ENCODE peak calls at places on chromosomes 13 and 19, in eight cellular contexts. F is heart left ventricle, A is sigmoid colon, C is breast epithelium, L is A549, J is right lobe of liver, P is uterus, U is stomach. Z is an unnamed sample.

GRCh38 chr19:12137541-12137940 is 2.6 kb downstream of the ZNF20 start:
- DNase-seq in C (no peak), P (no peak), U (no peak), L (no peak), F (no peak), J (no peak), A (no peak), Z (no peak)

GRCh38 chr13:25372275-25373081 is 704 bp downstream of the ATP8A2 start:
- DNase-seq in U (no peak), P (no peak), C (no peak), L (no peak), F (no peak), A (no peak), J (no peak), Z (no peak)

GRCh38 chr13:34156841-34157365 is 339.0 kb downstream of the RFC3 start:
- DNase-seq in J (no peak), P (peak), A (peak), C (peak), F (peak), L (peak), U (peak), Z (peak)

GRCh38 chr19:57850553-57851017 is 926 bp downstream of the ZNF587 start:
- DNase-seq in P (no peak), U (peak), F (no peak), J (no peak), L (peak), A (no peak), C (no peak), Z (peak)

GRCh38 chr19:28472111-28472510 is 740.8 kb downstream of the UQCRFS1 start:
- DNase-seq in A (peak), L (no peak), C (no peak), P (no peak), J (no peak), U (no peak), F (no peak), Z (no peak)

GRCh38 chr19:58581227-58582141 is 8.3 kb upstream of the MZF1 start:
- DNase-seq in A (peak), L (peak), P (peak), U (peak), J (peak), F (peak), C (no peak), Z (peak)

GRCh38 chr13:100490692-100491091 is 97.9 kb downstream of the GGACT start:
- DNase-seq in U (no peak), C (no peak), A (no peak), L (no peak), P (no peak), F (no peak), J (no peak), Z (no peak)

GRCh38 chr13:80341771-80342271 is 895 bp upstream of the SPRY2 start:
- DNase-seq in F (peak), U (no peak), P (peak), L (no peak), C (peak), A (peak), J (peak), Z (peak)

GRCh38 chr13:67023088-67023893 is 206.8 kb downstream of the PCDH9 start:
- DNase-seq in P (no peak), U (no peak), L (peak), J (no peak), C (peak), A (no peak), F (no peak), Z (peak)

GRCh38 chr13:40982772-40983171 is 36.3 kb downstream of the ELF1 start:
- DNase-seq in U (no peak), L (no peak), P (peak), F (peak), C (no peak), J (no peak), A (no peak), Z (peak)

GRCh38 chr13:60134376-60134775 is 29.4 kb downstream of the DIAPH3 start:
- DNase-seq in U (no peak), L (no peak), F (no peak), C (no peak), J (no peak), A (no peak), P (no peak), Z (peak)

GRCh38 chr13:23618341-23618740 is 48.1 kb downstream of the TNFRSF19 start:
- DNase-seq in F (no peak), C (no peak), J (no peak), P (no peak), U (no peak), L (peak), A (no peak), Z (peak)

GRCh38 chr19:32208060-32208459 is 137.3 kb upstream of the ZNF507 start:
- DNase-seq in C (no peak), U (no peak), L (no peak), J (no peak), A (no peak), F (no peak), P (no peak), Z (no peak)

GRCh38 chr13:56299650-56300049 is 841.1 kb upstream of the PRR20A start:
- DNase-seq in P (no peak), U (no peak), L (no peak), F (no peak), J (no peak), A (no peak), C (no peak), Z (no peak)

GRCh38 chr19:35760711-35761349 is 2.9 kb downstream of the PROSER3 start:
- DNase-seq in F (no peak), A (no peak), C (no peak), J (peak), L (no peak), U (no peak), P (no peak), Z (no peak)

GRCh38 chr13:74226791-74227475 is 92.7 kb upstream of the KLF12 start:
- DNase-seq in A (no peak), L (no peak), J (no peak), F (no peak), P (no peak), U (no peak), C (no peak), Z (no peak)

GRCh38 chr13:75554981-75555380 is 5.4 kb downstream of the UCHL3 start:
- DNase-seq in J (no peak), F (no peak), L (no peak), A (no peak), P (no peak), U (no peak), C (no peak), Z (no peak)

GRCh38 chr13:101520672-101521071 is 68.2 kb downstream of the ITGBL1 start:
- DNase-seq in U (no peak), L (no peak), A (no peak), P (no peak), J (no peak), F (no peak), C (no peak), Z (peak)

GRCh38 chr19:19502281-19502680 is 13.1 kb downstream of the TSSK6 start:
- DNase-seq in L (no peak), P (no peak), C (no peak), F (no peak), U (no peak), J (no peak), A (no peak), Z (no peak)

GRCh38 chr13:34959489-34959888 is 17.4 kb downstream of the NBEA start:
- DNase-seq in U (no peak), P (no peak), L (no peak), C (no peak), J (no peak), F (no peak), A (no peak), Z (no peak)

GRCh38 chr19:50837300-50837699 is 3.9 kb upstream of the KLK15 start:
- DNase-seq in J (no peak), F (no peak), L (no peak), A (peak), U (no peak), P (no peak), C (no peak), Z (no peak)

GRCh38 chr19:4980838-4981680 is 12.1 kb downstream of the KDM4B start:
- DNase-seq in L (no peak), C (no peak), F (no peak), A (no peak), U (no peak), J (no peak), P (no peak), Z (no peak)

GRCh38 chr13:62838891-62839290 is 1423.2 kb upstream of the PCDH20 start:
- DNase-seq in J (no peak), C (no peak), L (no peak), F (no peak), A (no peak), U (no peak), P (no peak), Z (no peak)

GRCh38 chr13:98129059-98129741 is 13.7 kb upstream of the FARP1 start:
- DNase-seq in U (no peak), P (no peak), A (no peak), J (no peak), L (no peak), C (no peak), F (no peak), Z (no peak)

GRCh38 chr19:3637621-3638020 is 11.0 kb upstream of the CACTIN start:
- DNase-seq in C (no peak), J (no peak), A (no peak), P (no peak), U (no peak), L (no peak), F (no peak), Z (no peak)

GRCh38 chr13:83798731-83799130 is 83.5 kb downstream of the SLITRK1 start:
- DNase-seq in L (no peak), J (no peak), A (no peak), P (no peak), U (no peak), F (no peak), C (no peak), Z (no peak)

GRCh38 chr19:48780684-48781391 is 25.5 kb downstream of the FGF21 start:
- DNase-seq in F (no peak), A (no peak), L (no peak), C (no peak), U (peak), J (no peak), P (peak), Z (peak)

GRCh38 chr19:54521022-54521859 is 18.6 kb downstream of the LAIR2 start:
- DNase-seq in P (no peak), A (no peak), C (no peak), J (no peak), L (no peak), U (no peak), F (no peak), Z (peak)

GRCh38 chr13:40968416-40969000 is 50.6 kb downstream of the ELF1 start:
- DNase-seq in C (no peak), J (no peak), L (no peak), F (no peak), U (no peak), P (no peak), A (no peak), Z (no peak)

GRCh38 chr13:75495938-75496337 is 14.0 kb upstream of the TBC1D4 start:
- DNase-seq in U (no peak), A (no peak), P (no peak), J (no peak), C (no peak), L (no peak), F (no peak), Z (no peak)

GRCh38 chr19:13208131-13208963 is 58.1 kb downstream of the IER2 start:
- DNase-seq in J (no peak), P (peak), C (peak), A (peak), L (no peak), F (peak), U (peak), Z (peak)

GRCh38 chr13:25292301-25292700 is 5.0 kb upstream of the MTMR6 start:
- DNase-seq in U (no peak), J (no peak), C (no peak), P (no peak), L (no peak), F (no peak), A (no peak), Z (no peak)

GRCh38 chr13:27425151-27425917 is 915 bp downstream of the GTF3A start:
- DNase-seq in F (no peak), J (no peak), U (no peak), L (no peak), C (no peak), A (no peak), P (no peak), Z (no peak)

GRCh38 chr19:28899703-28900102 is 313.2 kb downstream of the UQCRFS1 start:
- DNase-seq in A (peak), F (no peak), J (no peak), U (no peak), P (no peak), L (no peak), C (no peak), Z (no peak)

GRCh38 chr19:18112989-18113478 is 15.5 kb downstream of the MAST3 start:
- DNase-seq in L (peak), P (peak), F (peak), J (peak), U (peak), A (peak), C (peak), Z (peak)

GRCh38 chr19:18117364-18117691 is 19.8 kb downstream of the MAST3 start:
- DNase-seq in A (no peak), C (no peak), L (no peak), P (no peak), J (no peak), U (no peak), F (no peak), Z (no peak)

GRCh38 chr19:18113827-18114226 is 16.2 kb downstream of the MAST3 start:
- DNase-seq in P (no peak), A (no peak), L (no peak), F (no peak), J (no peak), U (no peak), C (no peak), Z (no peak)

GRCh38 chr19:18117692-18118378 is 20.3 kb downstream of the MAST3 start:
- DNase-seq in L (peak), F (peak), P (peak), A (peak), U (peak), C (peak), J (peak), Z (peak)

DNA sequence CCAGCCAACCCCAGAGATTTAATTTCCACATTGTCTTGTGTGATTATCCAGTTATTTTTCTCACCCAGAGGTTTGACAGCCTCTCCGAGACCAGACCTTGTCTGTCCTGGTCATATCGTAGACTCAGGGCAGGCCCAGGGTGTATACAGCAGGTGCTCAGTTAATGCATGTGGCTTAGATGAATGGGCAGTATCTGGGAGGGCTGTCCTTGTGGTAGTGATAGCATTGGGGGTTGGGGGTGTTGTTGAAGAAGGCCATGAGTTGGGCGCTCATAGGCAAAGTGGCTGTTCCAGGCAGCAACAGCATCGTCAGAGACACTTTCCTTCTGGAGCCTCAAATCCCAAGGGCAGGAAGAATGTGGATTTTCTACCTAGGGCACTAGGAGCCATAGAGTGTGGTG is 16.9 kb downstream of the MAST3 start:
- DNase-seq in L (no peak), C (no peak), U (no peak), F (no peak), A (no peak), J (no peak), P (no peak), Z (no peak)
- TF ChIP-seq POLR2A in L (no peak), C (no peak), U (no peak), F (no peak), A (no peak), J (no peak), P (no peak), Z (no peak)

GRCh38 chr19:47405854-47406417 is 13.4 kb downstream of the MEIS3 start:
- DNase-seq in C (no peak), P (no peak), U (no peak), J (no peak), F (no peak), A (no peak), L (no peak), Z (no peak)
- TF ChIP-seq POLR2A in C (no peak), P (no peak), U (no peak), J (no peak), F (no peak), A (no peak), L (no peak), Z (no peak)

GRCh38 chr19:23792784-23793183 is 34.1 kb upstream of the ZNF681 start:
- DNase-seq in A (no peak), U (no peak), J (no peak), P (no peak), C (no peak), L (no peak), F (no peak), Z (no peak)
- TF ChIP-seq POLR2A in A (no peak), U (no peak), J (no peak), P (no peak), C (no peak), L (no peak), F (no peak), Z (no peak)

GRCh38 chr19:45468159-45468651 is 409 bp downstream of the FOSB start:
- DNase-seq in A (peak), L (no peak), U (peak), P (no peak), J (no peak), C (no peak), F (peak), Z (no peak)
- TF ChIP-seq POLR2A in A (no peak), L (no peak), U (no peak), P (no peak), J (no peak), C (peak), F (no peak), Z (no peak)

GRCh38 chr19:44753932-44754742 is 5.6 kb downstream of the BCL3 start:
- DNase-seq in L (peak), A (peak), U (peak), C (peak), F (peak), J (peak), P (peak), Z (peak)
- TF ChIP-seq POLR2A in L (no peak), A (peak), U (no peak), C (no peak), F (no peak), J (peak), P (peak), Z (peak)

DNA sequence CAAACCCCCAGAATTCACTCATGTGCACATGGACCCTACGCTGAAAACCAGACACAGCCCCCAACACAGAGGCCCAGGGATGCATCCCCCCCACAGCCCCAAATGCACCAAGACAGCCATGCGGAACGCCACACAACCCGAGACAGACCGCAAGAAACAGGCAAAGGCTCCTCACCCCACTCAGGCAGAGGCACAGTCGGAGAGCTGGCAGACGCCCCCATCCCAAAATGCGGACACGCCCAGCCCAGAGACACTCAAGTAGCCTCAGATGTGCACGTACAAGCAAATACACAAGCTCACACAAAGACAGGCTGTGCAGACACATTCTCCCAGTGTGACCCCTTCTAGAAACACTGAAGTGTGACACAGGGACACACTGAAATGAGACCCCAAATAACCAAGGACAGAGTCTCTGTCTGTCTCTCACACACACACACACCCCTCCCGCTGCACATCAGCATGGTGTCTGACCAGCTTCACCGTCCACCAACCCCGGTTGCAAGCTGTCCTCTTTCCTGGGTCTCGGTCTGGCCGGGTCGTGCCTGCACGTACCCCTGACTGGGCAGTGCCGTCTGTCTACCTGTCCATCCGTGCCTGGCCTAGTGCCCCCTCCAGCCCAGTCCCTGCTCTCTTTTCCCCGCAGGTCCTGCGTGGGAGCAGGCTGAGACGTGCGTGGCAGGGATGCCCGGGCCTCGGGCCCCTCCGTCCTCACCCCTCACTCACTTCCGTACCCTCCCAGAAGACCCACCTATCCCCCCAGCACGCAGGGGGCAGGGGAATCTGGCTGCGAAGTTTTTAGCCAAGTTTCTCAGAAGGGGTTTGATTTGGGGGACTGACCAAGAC is 16.1 kb downstream of the ERFL start:
- DNase-seq in L (no peak), P (no peak), J (no peak), C (no peak), F (no peak), U (no peak), A (no peak), Z (no peak)
- TF ChIP-seq POLR2A in L (no peak), P (no peak), J (no peak), C (no peak), F (no peak), U (no peak), A (no peak), Z (no peak)

DNA sequence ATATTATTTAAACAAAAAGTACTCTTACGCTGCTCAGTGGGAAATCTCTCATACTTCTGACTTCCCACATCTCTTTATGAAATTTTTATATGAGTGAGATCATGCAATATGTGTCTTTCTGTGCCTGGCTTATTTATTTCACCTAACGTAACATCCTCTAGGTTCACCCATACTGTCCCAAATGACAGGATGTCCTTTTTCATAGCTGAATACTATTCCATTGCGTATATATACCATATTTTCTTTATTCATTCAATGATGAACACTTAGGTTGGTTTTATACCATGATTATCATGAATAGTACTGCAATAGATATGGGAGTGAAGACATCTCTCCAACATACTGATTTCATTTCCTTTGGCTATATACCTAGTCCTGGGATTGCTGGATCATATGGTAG is 57.8 kb upstream of the TPP2 start:
- DNase-seq in U (no peak), P (no peak), J (no peak), A (no peak), F (no peak), C (no peak), L (no peak), Z (no peak)
- TF ChIP-seq POLR2A in U (no peak), P (no peak), J (no peak), A (no peak), F (no peak), C (no peak), L (no peak), Z (no peak)